ENCODE peak calls at places on chromosomes 7 and 10, in four cellular contexts. F is IMR-90, A is H9, K is H1. E is an unnamed sample. For H3K27me3, the result is how much of the 10 kb centered on the place peaks cover.

GRCh38 chr10:8410506-8410905 is 356.0 kb downstream of the GATA3 start:
- DNase-seq in K (no peak), F (no peak), A (no peak), E (no peak)

GRCh38 chr10:9709849-9710248 is 1307.8 kb upstream of the CELF2 start:
- DNase-seq in F (peak), K (no peak), A (no peak), E (no peak)

GRCh38 chr10:125768217-125768616 is 7.4 kb downstream of the MMP21 start:
- DNase-seq in K (no peak), A (no peak), F (peak), E (peak)

GRCh38 chr7:45677311-45677900 is 103.2 kb downstream of the ADCY1 start:
- DNase-seq in K (no peak), F (no peak), A (no peak), E (no peak)

GRCh38 chr7:140214075-140214684 is 37.4 kb upstream of the KDM7A start:
- DNase-seq in F (peak), K (no peak), A (no peak), E (no peak)

GRCh38 chr7:109844362-109844761 is 1246.6 kb upstream of the LRRN3 start:
- DNase-seq in F (peak), K (no peak), A (no peak), E (peak)

GRCh38 chr10:61452229-61452651 is 941 bp downstream of the TMEM26 start:
- DNase-seq in A (peak), F (no peak), K (no peak), E (peak)

GRCh38 chr10:119693262-119693957 is 32.4 kb upstream of the INPP5F start:
- DNase-seq in K (no peak), A (no peak), F (no peak), E (no peak)

GRCh38 chr7:151137841-151138540 is 29.5 kb downstream of the GBX1 start:
- DNase-seq in K (no peak), F (no peak), A (no peak), E (peak)

GRCh38 chr7:65974191-65974801 is 7.7 kb downstream of the GUSB start:
- DNase-seq in A (no peak), F (no peak), K (no peak), E (no peak)

GRCh38 chr10:76906221-76906620 is 731.4 kb downstream of the KCNMA1 start:
- DNase-seq in A (no peak), K (no peak), F (no peak), E (no peak)

GRCh38 chr10:128068398-128069285 is 57.6 kb downstream of the MKI67 start:
- DNase-seq in F (no peak), K (no peak), A (no peak), E (no peak)

GRCh38 chr7:16284581-16284980 is 136.8 kb downstream of the CRPPA start:
- DNase-seq in A (no peak), F (no peak), K (no peak), E (no peak)

DNA sequence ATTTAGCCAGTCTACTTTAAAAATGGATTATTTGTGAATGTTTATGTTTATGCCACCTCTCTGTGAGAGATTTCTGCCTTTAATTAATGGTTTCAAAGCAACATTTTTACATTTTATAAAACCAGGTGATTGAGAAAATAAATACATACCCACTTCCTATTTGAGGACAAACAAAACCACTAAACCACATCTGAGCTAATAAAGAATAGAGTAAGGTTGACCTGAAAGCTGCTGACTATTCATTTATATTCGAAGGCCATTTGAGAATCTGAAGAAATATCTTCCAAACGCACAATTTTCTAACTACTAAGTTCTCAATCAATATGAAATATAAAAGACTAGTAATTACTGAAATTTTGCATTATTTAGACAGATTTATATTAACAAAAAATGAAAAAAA is 705.1 kb downstream of the XPNPEP1 start:
- DNase-seq in F (no peak), K (no peak), A (no peak), E (no peak)
- H4K8ac ChIP-seq in F (no peak), K (no peak), A (no peak), E (no peak)

DNA sequence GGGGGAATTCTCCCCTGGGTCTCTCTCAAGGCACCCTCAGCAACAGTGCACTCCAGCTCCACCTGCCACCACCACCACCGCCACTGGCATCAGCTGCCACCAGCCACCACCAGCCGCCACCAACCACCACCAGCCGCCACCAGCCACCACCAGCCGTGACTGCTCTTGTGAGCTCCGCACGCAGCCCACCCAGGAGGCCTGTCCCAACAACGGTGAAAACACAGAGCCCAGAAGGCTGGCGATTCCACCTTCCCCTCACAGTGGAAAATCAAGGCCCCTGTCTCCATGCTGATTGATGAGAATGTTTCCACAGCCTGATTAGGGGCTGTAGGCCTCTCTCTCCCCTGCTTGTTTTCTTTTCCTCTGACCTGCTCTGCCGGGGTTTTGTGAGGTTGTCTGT is 41.1 kb downstream of the COBL start:
- DNase-seq in A (no peak), F (no peak), K (no peak), E (no peak)
- H3K27me3 ChIP-seq in A (under half), F (under half), K (under half), E (under half)

GRCh38 chr10:50322075-50322474 is 70.8 kb upstream of the ASAH2 start:
- DNase-seq in K (no peak), A (no peak), F (peak), E (peak)

GRCh38 chr10:50316695-50317648 is 65.7 kb upstream of the ASAH2 start:
- DNase-seq in A (no peak), K (no peak), F (peak), E (no peak)

GRCh38 chr10:50314169-50315071 is 63.1 kb upstream of the ASAH2 start:
- DNase-seq in A (no peak), F (no peak), K (no peak), E (no peak)

GRCh38 chr10:50316169-50316568 is 64.9 kb upstream of the ASAH2 start:
- DNase-seq in K (no peak), A (no peak), F (no peak), E (no peak)

DNA sequence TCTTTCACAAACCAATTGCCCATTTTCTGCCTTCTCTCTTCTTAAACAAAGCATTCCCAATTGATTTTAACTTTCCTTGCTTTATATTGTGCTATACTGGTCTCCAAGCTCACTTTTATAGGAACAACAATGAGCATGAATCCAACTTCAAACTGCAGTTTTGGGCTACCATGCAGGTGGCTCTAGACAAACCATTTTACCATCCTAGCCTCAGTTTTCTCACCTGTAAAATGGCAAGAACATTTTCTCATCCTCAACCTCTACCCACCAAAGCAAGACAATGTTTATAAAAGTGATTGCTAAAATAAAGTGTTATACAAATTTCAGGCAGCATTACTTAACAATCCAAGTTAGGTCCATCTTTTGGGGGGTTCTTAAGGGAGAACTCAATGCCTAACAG is 66.8 kb upstream of the ASAH2 start:
- DNase-seq in F (no peak), A (no peak), K (no peak), E (no peak)
- H4K5ac ChIP-seq in F (no peak), A (no peak), K (no peak), E (no peak)

GRCh38 chr10:69334258-69335062 is 56.2 kb downstream of the HK1 start:
- DNase-seq in F (no peak), A (peak), K (no peak), E (peak)

GRCh38 chr10:69331161-69331560 is 52.9 kb downstream of the HK1 start:
- DNase-seq in F (no peak), K (no peak), A (no peak), E (no peak)

GRCh38 chr10:69332278-69333010 is 54.1 kb downstream of the HK1 start:
- DNase-seq in A (no peak), F (no peak), K (no peak), E (no peak)

GRCh38 chr10:69335063-69335587 is 56.8 kb downstream of the HK1 start:
- DNase-seq in F (no peak), K (no peak), A (no peak), E (no peak)

GRCh38 chr10:69333205-69333604 is 54.9 kb downstream of the HK1 start:
- DNase-seq in A (peak), F (no peak), K (no peak), E (peak)
- H4K8ac ChIP-seq in A (no peak), F (no peak), K (no peak), E (no peak)